ENCODE peak calls at places on chromosomes 6 and 20, in eight cellular contexts. One of them, this sample, is unnamed.

GRCh38 chr6:161922631-161923119 is 648.8 kb upstream of the AGPAT4 start:
- DNase-seq in naive thymus-derived CD8-positive, alpha-beta T cell: no peak
- DNase-seq in brain microvascular endothelial cell: peak; percentile 72
- DNase-seq in neuronal stem cell: no peak
- DNase-seq in Jurkat, Clone E6-1: peak; percentile 16
- DNase-seq in breast epithelium: no peak
- DNase-seq in endothelial cell: peak; percentile 59
- DNase-seq in NCI-H2081: peak; percentile 74
- DNase-seq in this sample: no peak

GRCh38 chr6:16343593-16343992 is 105.2 kb downstream of the GMPR start:
- DNase-seq in naive thymus-derived CD8-positive, alpha-beta T cell: no peak
- DNase-seq in brain microvascular endothelial cell: no peak
- DNase-seq in neuronal stem cell: no peak
- DNase-seq in Jurkat, Clone E6-1: no peak
- DNase-seq in breast epithelium: no peak
- DNase-seq in endothelial cell: no peak
- DNase-seq in NCI-H2081: no peak
- DNase-seq in this sample: no peak

GRCh38 chr6:78835817-78836216 is 31.5 kb upstream of the IRAK1BP1 start:
- DNase-seq in naive thymus-derived CD8-positive, alpha-beta T cell: no peak
- DNase-seq in brain microvascular endothelial cell: no peak
- DNase-seq in neuronal stem cell: no peak
- DNase-seq in Jurkat, Clone E6-1: peak; percentile 9
- DNase-seq in breast epithelium: no peak
- DNase-seq in endothelial cell: no peak
- DNase-seq in NCI-H2081: no peak
- DNase-seq in this sample: no peak

GRCh38 chr6:63573899-63574553 is 1.7 kb downstream of the LOC128125822 start:
- DNase-seq in naive thymus-derived CD8-positive, alpha-beta T cell: peak; percentile 51
- DNase-seq in brain microvascular endothelial cell: peak; percentile 51
- DNase-seq in neuronal stem cell: peak; percentile 40
- DNase-seq in Jurkat, Clone E6-1: peak; percentile 39
- DNase-seq in breast epithelium: no peak
- DNase-seq in endothelial cell: peak; percentile 42
- DNase-seq in NCI-H2081: peak; percentile 68
- DNase-seq in this sample: no peak

GRCh38 chr6:145643760-145644159 is 91.6 kb downstream of the EPM2A start:
- DNase-seq in naive thymus-derived CD8-positive, alpha-beta T cell: no peak
- DNase-seq in brain microvascular endothelial cell: peak; percentile 66
- DNase-seq in neuronal stem cell: no peak
- DNase-seq in Jurkat, Clone E6-1: no peak
- DNase-seq in breast epithelium: no peak
- DNase-seq in endothelial cell: no peak
- DNase-seq in NCI-H2081: no peak
- DNase-seq in this sample: no peak

GRCh38 chr6:36269834-36270705 is at the start of gene PNPLA1:
- DNase-seq in naive thymus-derived CD8-positive, alpha-beta T cell: no peak
- DNase-seq in brain microvascular endothelial cell: no peak
- DNase-seq in neuronal stem cell: no peak
- DNase-seq in Jurkat, Clone E6-1: no peak
- DNase-seq in breast epithelium: no peak
- DNase-seq in endothelial cell: no peak
- DNase-seq in NCI-H2081: no peak
- DNase-seq in this sample: peak; percentile 63

GRCh38 chr6:91428953-91429560 is 842.2 kb upstream of the MAP3K7 start:
- DNase-seq in naive thymus-derived CD8-positive, alpha-beta T cell: no peak
- DNase-seq in brain microvascular endothelial cell: no peak
- DNase-seq in neuronal stem cell: no peak
- DNase-seq in Jurkat, Clone E6-1: no peak
- DNase-seq in breast epithelium: no peak
- DNase-seq in endothelial cell: no peak
- DNase-seq in NCI-H2081: no peak
- DNase-seq in this sample: no peak

GRCh38 chr6:13486679-13487121 is 700 bp downstream of the GFOD1 start:
- DNase-seq in naive thymus-derived CD8-positive, alpha-beta T cell: peak; percentile 48
- DNase-seq in brain microvascular endothelial cell: peak; percentile 60
- DNase-seq in neuronal stem cell: peak; percentile 37
- DNase-seq in Jurkat, Clone E6-1: peak; percentile 32
- DNase-seq in breast epithelium: no peak
- DNase-seq in endothelial cell: peak; percentile 51
- DNase-seq in NCI-H2081: peak; percentile 52
- DNase-seq in this sample: peak; percentile 86

GRCh38 chr20:57811373-57812020 is 101.7 kb upstream of the PMEPA1 start:
- DNase-seq in naive thymus-derived CD8-positive, alpha-beta T cell: no peak
- DNase-seq in brain microvascular endothelial cell: no peak
- DNase-seq in neuronal stem cell: peak; percentile 5
- DNase-seq in Jurkat, Clone E6-1: no peak
- DNase-seq in breast epithelium: no peak
- DNase-seq in endothelial cell: no peak
- DNase-seq in NCI-H2081: no peak
- DNase-seq in this sample: no peak

GRCh38 chr6:3306848-3307247 is 48.1 kb downstream of the PSMG4 start:
- DNase-seq in naive thymus-derived CD8-positive, alpha-beta T cell: no peak
- DNase-seq in brain microvascular endothelial cell: no peak
- DNase-seq in neuronal stem cell: no peak
- DNase-seq in Jurkat, Clone E6-1: no peak
- DNase-seq in breast epithelium: peak; percentile 51
- DNase-seq in endothelial cell: no peak
- DNase-seq in NCI-H2081: no peak
- DNase-seq in this sample: peak; percentile 60

GRCh38 chr6:165737396-165737795 is 74.4 kb upstream of the PDE10A start:
- DNase-seq in naive thymus-derived CD8-positive, alpha-beta T cell: no peak
- DNase-seq in brain microvascular endothelial cell: no peak
- DNase-seq in neuronal stem cell: no peak
- DNase-seq in Jurkat, Clone E6-1: no peak
- DNase-seq in breast epithelium: no peak
- DNase-seq in endothelial cell: no peak
- DNase-seq in NCI-H2081: no peak
- DNase-seq in this sample: no peak

GRCh38 chr6:43506171-43506570 is 4.0 kb downstream of the LRRC73 start:
- DNase-seq in naive thymus-derived CD8-positive, alpha-beta T cell: no peak
- DNase-seq in brain microvascular endothelial cell: no peak
- DNase-seq in neuronal stem cell: no peak
- DNase-seq in Jurkat, Clone E6-1: no peak
- DNase-seq in breast epithelium: no peak
- DNase-seq in endothelial cell: no peak
- DNase-seq in NCI-H2081: no peak
- DNase-seq in this sample: no peak

GRCh38 chr6:170575250-170575649 is 9.2 kb downstream of the PDCD2 start:
- DNase-seq in naive thymus-derived CD8-positive, alpha-beta T cell: no peak
- DNase-seq in brain microvascular endothelial cell: peak; percentile 20
- DNase-seq in neuronal stem cell: no peak
- DNase-seq in Jurkat, Clone E6-1: no peak
- DNase-seq in breast epithelium: no peak
- DNase-seq in endothelial cell: no peak
- DNase-seq in NCI-H2081: no peak
- DNase-seq in this sample: no peak

GRCh38 chr20:34771680-34772081 is 53.8 kb downstream of the NCOA6 start:
- DNase-seq in naive thymus-derived CD8-positive, alpha-beta T cell: no peak
- DNase-seq in brain microvascular endothelial cell: no peak
- DNase-seq in neuronal stem cell: no peak
- DNase-seq in Jurkat, Clone E6-1: no peak
- DNase-seq in breast epithelium: no peak
- DNase-seq in endothelial cell: no peak
- DNase-seq in NCI-H2081: no peak
- DNase-seq in this sample: no peak

GRCh38 chr20:36206641-36207040 is 29.6 kb upstream of the AAR2 start:
- DNase-seq in naive thymus-derived CD8-positive, alpha-beta T cell: no peak
- DNase-seq in brain microvascular endothelial cell: no peak
- DNase-seq in neuronal stem cell: no peak
- DNase-seq in Jurkat, Clone E6-1: no peak
- DNase-seq in breast epithelium: no peak
- DNase-seq in endothelial cell: no peak
- DNase-seq in NCI-H2081: no peak
- DNase-seq in this sample: no peak

GRCh38 chr6:154219250-154219649 is 137.4 kb downstream of the IPCEF1 start:
- DNase-seq in naive thymus-derived CD8-positive, alpha-beta T cell: no peak
- DNase-seq in brain microvascular endothelial cell: no peak
- DNase-seq in neuronal stem cell: peak; percentile 14
- DNase-seq in Jurkat, Clone E6-1: no peak
- DNase-seq in breast epithelium: no peak
- DNase-seq in endothelial cell: no peak
- DNase-seq in NCI-H2081: no peak
- DNase-seq in this sample: no peak

GRCh38 chr6:167116109-167116837 is 6.6 kb upstream of the CCR6 start:
- DNase-seq in naive thymus-derived CD8-positive, alpha-beta T cell: no peak
- DNase-seq in brain microvascular endothelial cell: no peak
- DNase-seq in neuronal stem cell: no peak
- DNase-seq in Jurkat, Clone E6-1: no peak
- DNase-seq in breast epithelium: peak; percentile 56
- DNase-seq in endothelial cell: no peak
- DNase-seq in NCI-H2081: no peak
- DNase-seq in this sample: no peak

GRCh38 chr6:136318676-136319075 is 29.0 kb upstream of the BCLAF1 start:
- DNase-seq in naive thymus-derived CD8-positive, alpha-beta T cell: no peak
- DNase-seq in brain microvascular endothelial cell: no peak
- DNase-seq in neuronal stem cell: no peak
- DNase-seq in Jurkat, Clone E6-1: no peak
- DNase-seq in breast epithelium: no peak
- DNase-seq in endothelial cell: no peak
- DNase-seq in NCI-H2081: no peak
- DNase-seq in this sample: no peak

GRCh38 chr6:52522151-52522626 is 54.7 kb downstream of the TRAM2 start:
- DNase-seq in naive thymus-derived CD8-positive, alpha-beta T cell: no peak
- DNase-seq in brain microvascular endothelial cell: peak; percentile 78
- DNase-seq in neuronal stem cell: no peak
- DNase-seq in Jurkat, Clone E6-1: no peak
- DNase-seq in breast epithelium: peak; percentile 35
- DNase-seq in endothelial cell: no peak
- DNase-seq in NCI-H2081: no peak
- DNase-seq in this sample: no peak

GRCh38 chr6:89310929-89311328 is 4.2 kb downstream of the GABRR2 start:
- DNase-seq in naive thymus-derived CD8-positive, alpha-beta T cell: no peak
- DNase-seq in brain microvascular endothelial cell: no peak
- DNase-seq in neuronal stem cell: no peak
- DNase-seq in Jurkat, Clone E6-1: no peak
- DNase-seq in breast epithelium: no peak
- DNase-seq in endothelial cell: no peak
- DNase-seq in NCI-H2081: no peak
- DNase-seq in this sample: no peak

GRCh38 chr6:62285612-62286469 is at the start of gene KHDRBS2:
- DNase-seq in naive thymus-derived CD8-positive, alpha-beta T cell: no peak
- DNase-seq in brain microvascular endothelial cell: no peak
- DNase-seq in neuronal stem cell: peak; percentile 85
- DNase-seq in Jurkat, Clone E6-1: no peak
- DNase-seq in breast epithelium: peak; percentile 60
- DNase-seq in endothelial cell: no peak
- DNase-seq in NCI-H2081: peak; percentile 97
- DNase-seq in this sample: peak; percentile 84

GRCh38 chr6:85677243-85677956 is 34.7 kb upstream of the SYNCRIP start:
- DNase-seq in naive thymus-derived CD8-positive, alpha-beta T cell: peak; percentile 28
- DNase-seq in brain microvascular endothelial cell: no peak
- DNase-seq in neuronal stem cell: no peak
- DNase-seq in Jurkat, Clone E6-1: no peak
- DNase-seq in breast epithelium: no peak
- DNase-seq in endothelial cell: no peak
- DNase-seq in NCI-H2081: no peak
- DNase-seq in this sample: no peak

GRCh38 chr6:4506806-4507205 is 269.4 kb upstream of the CDYL start:
- DNase-seq in naive thymus-derived CD8-positive, alpha-beta T cell: no peak
- DNase-seq in brain microvascular endothelial cell: no peak
- DNase-seq in neuronal stem cell: no peak
- DNase-seq in Jurkat, Clone E6-1: no peak
- DNase-seq in breast epithelium: no peak
- DNase-seq in endothelial cell: no peak
- DNase-seq in NCI-H2081: no peak
- DNase-seq in this sample: no peak

GRCh38 chr20:35117148-35117547 is 24.5 kb upstream of the TRPC4AP start:
- DNase-seq in naive thymus-derived CD8-positive, alpha-beta T cell: no peak
- DNase-seq in brain microvascular endothelial cell: no peak
- DNase-seq in neuronal stem cell: no peak
- DNase-seq in Jurkat, Clone E6-1: no peak
- DNase-seq in breast epithelium: no peak
- DNase-seq in endothelial cell: no peak
- DNase-seq in NCI-H2081: no peak
- DNase-seq in this sample: no peak

GRCh38 chr6:106037060-106037459 is 49.1 kb upstream of the PRDM1 start:
- DNase-seq in naive thymus-derived CD8-positive, alpha-beta T cell: no peak
- DNase-seq in brain microvascular endothelial cell: no peak
- DNase-seq in neuronal stem cell: no peak
- DNase-seq in Jurkat, Clone E6-1: no peak
- DNase-seq in breast epithelium: no peak
- DNase-seq in endothelial cell: no peak
- DNase-seq in NCI-H2081: no peak
- DNase-seq in this sample: no peak

GRCh38 chr6:53615633-53616449 is 49.7 kb downstream of the KLHL31 start:
- DNase-seq in naive thymus-derived CD8-positive, alpha-beta T cell: no peak
- DNase-seq in brain microvascular endothelial cell: no peak
- DNase-seq in neuronal stem cell: no peak
- DNase-seq in Jurkat, Clone E6-1: no peak
- DNase-seq in breast epithelium: no peak
- DNase-seq in endothelial cell: no peak
- DNase-seq in NCI-H2081: no peak
- DNase-seq in this sample: no peak

GRCh38 chr6:15285682-15286294 is 39.9 kb downstream of the JARID2 start:
- DNase-seq in naive thymus-derived CD8-positive, alpha-beta T cell: no peak
- DNase-seq in brain microvascular endothelial cell: no peak
- DNase-seq in neuronal stem cell: no peak
- DNase-seq in Jurkat, Clone E6-1: no peak
- DNase-seq in breast epithelium: no peak
- DNase-seq in endothelial cell: no peak
- DNase-seq in NCI-H2081: no peak
- DNase-seq in this sample: no peak

GRCh38 chr6:110217255-110217654 is 37.0 kb downstream of the CDC40 start:
- DNase-seq in naive thymus-derived CD8-positive, alpha-beta T cell: no peak
- DNase-seq in brain microvascular endothelial cell: peak; percentile 4
- DNase-seq in neuronal stem cell: no peak
- DNase-seq in Jurkat, Clone E6-1: no peak
- DNase-seq in breast epithelium: no peak
- DNase-seq in endothelial cell: no peak
- DNase-seq in NCI-H2081: no peak
- DNase-seq in this sample: no peak

GRCh38 chr6:139336488-139336887 is 38.0 kb downstream of the CITED2 start:
- DNase-seq in naive thymus-derived CD8-positive, alpha-beta T cell: no peak
- DNase-seq in brain microvascular endothelial cell: no peak
- DNase-seq in neuronal stem cell: no peak
- DNase-seq in Jurkat, Clone E6-1: no peak
- DNase-seq in breast epithelium: peak; percentile 56
- DNase-seq in endothelial cell: no peak
- DNase-seq in NCI-H2081: peak; percentile 62
- DNase-seq in this sample: no peak

GRCh38 chr20:3082306-3082951 is 2.1 kb downstream of the AVP start:
- DNase-seq in naive thymus-derived CD8-positive, alpha-beta T cell: no peak
- DNase-seq in brain microvascular endothelial cell: no peak
- DNase-seq in neuronal stem cell: no peak
- DNase-seq in Jurkat, Clone E6-1: no peak
- DNase-seq in breast epithelium: no peak
- DNase-seq in endothelial cell: no peak
- DNase-seq in NCI-H2081: no peak
- DNase-seq in this sample: no peak